ENCODE peak calls at places on chromosomes 2 and 18, in nine cellular contexts. One of them, this sample, is unnamed.

GRCh38 chr2:121205321-121205942 is 79.6 kb downstream of the TFCP2L1 start:
- DNase-seq in endodermal cell: no peak
- DNase-seq in transverse colon: no peak
- DNase-seq in choroid plexus epithelial cell: peak; percentile 16
- DNase-seq in ovary: no peak
- DNase-seq in psoas muscle: peak; percentile 77
- DNase-seq in astrocyte of the spinal cord: peak; percentile 21
- DNase-seq in GM12865: no peak
- DNase-seq in AG09309: no peak
- DNase-seq in this sample: no peak

GRCh38 chr2:63669596-63669995 is 80.8 kb downstream of the MDH1 start:
- DNase-seq in endodermal cell: no peak
- DNase-seq in transverse colon: no peak
- DNase-seq in choroid plexus epithelial cell: peak; percentile 53
- DNase-seq in ovary: no peak
- DNase-seq in psoas muscle: no peak
- DNase-seq in astrocyte of the spinal cord: no peak
- DNase-seq in GM12865: no peak
- DNase-seq in AG09309: no peak
- DNase-seq in this sample: no peak

GRCh38 chr2:45849491-45850283 is 198.2 kb downstream of the PRKCE start:
- DNase-seq in endodermal cell: no peak
- DNase-seq in transverse colon: no peak
- DNase-seq in choroid plexus epithelial cell: peak; percentile 58
- DNase-seq in ovary: no peak
- DNase-seq in psoas muscle: no peak
- DNase-seq in astrocyte of the spinal cord: peak; percentile 73
- DNase-seq in GM12865: peak; percentile 58
- DNase-seq in AG09309: peak; percentile 61
- DNase-seq in this sample: no peak

GRCh38 chr2:121999273-121999672 is 243.8 kb downstream of the TSN start:
- DNase-seq in endodermal cell: no peak
- DNase-seq in transverse colon: peak; percentile 34
- DNase-seq in choroid plexus epithelial cell: peak; percentile 73
- DNase-seq in ovary: no peak
- DNase-seq in psoas muscle: no peak
- DNase-seq in astrocyte of the spinal cord: peak; percentile 39
- DNase-seq in GM12865: no peak
- DNase-seq in AG09309: no peak
- DNase-seq in this sample: no peak

GRCh38 chr2:128685841-128686497 is 367.3 kb upstream of the HS6ST1 start:
- DNase-seq in endodermal cell: peak; percentile 17
- DNase-seq in transverse colon: no peak
- DNase-seq in choroid plexus epithelial cell: no peak
- DNase-seq in ovary: no peak
- DNase-seq in psoas muscle: no peak
- DNase-seq in astrocyte of the spinal cord: no peak
- DNase-seq in GM12865: no peak
- DNase-seq in AG09309: no peak
- DNase-seq in this sample: no peak

GRCh38 chr18:58195278-58195721 is 151.3 kb downstream of the NEDD4L start:
- DNase-seq in endodermal cell: peak; percentile 81
- DNase-seq in transverse colon: peak; percentile 64
- DNase-seq in choroid plexus epithelial cell: no peak
- DNase-seq in ovary: peak; percentile 42
- DNase-seq in psoas muscle: no peak
- DNase-seq in astrocyte of the spinal cord: no peak
- DNase-seq in GM12865: peak; percentile 5
- DNase-seq in AG09309: no peak
- DNase-seq in this sample: peak; percentile 59

GRCh38 chr2:146370821-146371220 is 1474.0 kb upstream of the ACVR2A start:
- DNase-seq in endodermal cell: no peak
- DNase-seq in transverse colon: no peak
- DNase-seq in choroid plexus epithelial cell: peak; percentile 13
- DNase-seq in ovary: no peak
- DNase-seq in psoas muscle: no peak
- DNase-seq in astrocyte of the spinal cord: peak; percentile 8
- DNase-seq in GM12865: no peak
- DNase-seq in AG09309: peak; percentile 32
- DNase-seq in this sample: no peak

GRCh38 chr2:206993964-206994363 is 54.6 kb downstream of the CPO start:
- DNase-seq in endodermal cell: no peak
- DNase-seq in transverse colon: no peak
- DNase-seq in choroid plexus epithelial cell: peak; percentile 60
- DNase-seq in ovary: no peak
- DNase-seq in psoas muscle: no peak
- DNase-seq in astrocyte of the spinal cord: no peak
- DNase-seq in GM12865: no peak
- DNase-seq in AG09309: no peak
- DNase-seq in this sample: no peak

GRCh38 chr2:3349211-3349693 is 28.4 kb downstream of the EIPR1 start:
- DNase-seq in endodermal cell: no peak
- DNase-seq in transverse colon: no peak
- DNase-seq in choroid plexus epithelial cell: peak; percentile 7
- DNase-seq in ovary: no peak
- DNase-seq in psoas muscle: no peak
- DNase-seq in astrocyte of the spinal cord: peak; percentile 9
- DNase-seq in GM12865: no peak
- DNase-seq in AG09309: no peak
- DNase-seq in this sample: peak; percentile 47

GRCh38 chr2:224876522-224876921 is 160.4 kb upstream of the CCDC195 start:
- DNase-seq in endodermal cell: no peak
- DNase-seq in transverse colon: no peak
- DNase-seq in choroid plexus epithelial cell: no peak
- DNase-seq in ovary: no peak
- DNase-seq in psoas muscle: no peak
- DNase-seq in astrocyte of the spinal cord: no peak
- DNase-seq in GM12865: no peak
- DNase-seq in AG09309: no peak
- DNase-seq in this sample: no peak

GRCh38 chr2:160305081-160305750 is 105.1 kb upstream of the ITGB6 start:
- DNase-seq in endodermal cell: no peak
- DNase-seq in transverse colon: no peak
- DNase-seq in choroid plexus epithelial cell: peak; percentile 75
- DNase-seq in ovary: no peak
- DNase-seq in psoas muscle: no peak
- DNase-seq in astrocyte of the spinal cord: peak; percentile 64
- DNase-seq in GM12865: no peak
- DNase-seq in AG09309: no peak
- DNase-seq in this sample: no peak

GRCh38 chr2:6917761-6918421 is 679 bp downstream of the RNF144A start:
- DNase-seq in endodermal cell: peak; percentile 81
- DNase-seq in transverse colon: peak; percentile 41
- DNase-seq in choroid plexus epithelial cell: no peak
- DNase-seq in ovary: peak; percentile 50
- DNase-seq in psoas muscle: peak; percentile 55
- DNase-seq in astrocyte of the spinal cord: no peak
- DNase-seq in GM12865: no peak
- DNase-seq in AG09309: no peak
- DNase-seq in this sample: no peak

GRCh38 chr2:221572821-221573429 is 821 bp upstream of the EPHA4 start:
- DNase-seq in endodermal cell: peak; percentile 87
- DNase-seq in transverse colon: peak; percentile 66
- DNase-seq in choroid plexus epithelial cell: peak; percentile 46
- DNase-seq in ovary: peak; percentile 72
- DNase-seq in psoas muscle: peak; percentile 70
- DNase-seq in astrocyte of the spinal cord: peak; percentile 61
- DNase-seq in GM12865: peak; percentile 21
- DNase-seq in AG09309: no peak
- DNase-seq in this sample: no peak

GRCh38 chr2:118536306-118536705 is 311.1 kb downstream of the EN1 start:
- DNase-seq in endodermal cell: no peak
- DNase-seq in transverse colon: no peak
- DNase-seq in choroid plexus epithelial cell: no peak
- DNase-seq in ovary: no peak
- DNase-seq in psoas muscle: no peak
- DNase-seq in astrocyte of the spinal cord: no peak
- DNase-seq in GM12865: no peak
- DNase-seq in AG09309: no peak
- DNase-seq in this sample: no peak

GRCh38 chr18:78925557-78926242 is 53.9 kb upstream of the SALL3 start:
- DNase-seq in endodermal cell: no peak
- DNase-seq in transverse colon: no peak
- DNase-seq in choroid plexus epithelial cell: no peak
- DNase-seq in ovary: no peak
- DNase-seq in psoas muscle: no peak
- DNase-seq in astrocyte of the spinal cord: no peak
- DNase-seq in GM12865: no peak
- DNase-seq in AG09309: no peak
- DNase-seq in this sample: no peak

GRCh38 chr2:204544961-204545860 is at the start of gene PARD3B:
- DNase-seq in endodermal cell: peak; percentile 86
- DNase-seq in transverse colon: peak; percentile 65
- DNase-seq in choroid plexus epithelial cell: peak; percentile 59
- DNase-seq in ovary: peak; percentile 67
- DNase-seq in psoas muscle: peak; percentile 78
- DNase-seq in astrocyte of the spinal cord: peak; percentile 66
- DNase-seq in GM12865: peak; percentile 16
- DNase-seq in AG09309: no peak
- DNase-seq in this sample: no peak

GRCh38 chr2:66240284-66240683 is 194.6 kb upstream of the MEIS1 start:
- DNase-seq in endodermal cell: no peak
- DNase-seq in transverse colon: no peak
- DNase-seq in choroid plexus epithelial cell: no peak
- DNase-seq in ovary: no peak
- DNase-seq in psoas muscle: no peak
- DNase-seq in astrocyte of the spinal cord: peak; percentile 13
- DNase-seq in GM12865: no peak
- DNase-seq in AG09309: no peak
- DNase-seq in this sample: no peak
- TF ChIP-seq CTCF in endodermal cell: no peak
- TF ChIP-seq CTCF in transverse colon: no peak
- TF ChIP-seq CTCF in choroid plexus epithelial cell: no peak
- TF ChIP-seq CTCF in ovary: no peak
- TF ChIP-seq CTCF in psoas muscle: no peak
- TF ChIP-seq CTCF in astrocyte of the spinal cord: no peak
- TF ChIP-seq CTCF in GM12865: no peak
- TF ChIP-seq CTCF in AG09309: no peak
- TF ChIP-seq CTCF in this sample: no peak

DNA sequence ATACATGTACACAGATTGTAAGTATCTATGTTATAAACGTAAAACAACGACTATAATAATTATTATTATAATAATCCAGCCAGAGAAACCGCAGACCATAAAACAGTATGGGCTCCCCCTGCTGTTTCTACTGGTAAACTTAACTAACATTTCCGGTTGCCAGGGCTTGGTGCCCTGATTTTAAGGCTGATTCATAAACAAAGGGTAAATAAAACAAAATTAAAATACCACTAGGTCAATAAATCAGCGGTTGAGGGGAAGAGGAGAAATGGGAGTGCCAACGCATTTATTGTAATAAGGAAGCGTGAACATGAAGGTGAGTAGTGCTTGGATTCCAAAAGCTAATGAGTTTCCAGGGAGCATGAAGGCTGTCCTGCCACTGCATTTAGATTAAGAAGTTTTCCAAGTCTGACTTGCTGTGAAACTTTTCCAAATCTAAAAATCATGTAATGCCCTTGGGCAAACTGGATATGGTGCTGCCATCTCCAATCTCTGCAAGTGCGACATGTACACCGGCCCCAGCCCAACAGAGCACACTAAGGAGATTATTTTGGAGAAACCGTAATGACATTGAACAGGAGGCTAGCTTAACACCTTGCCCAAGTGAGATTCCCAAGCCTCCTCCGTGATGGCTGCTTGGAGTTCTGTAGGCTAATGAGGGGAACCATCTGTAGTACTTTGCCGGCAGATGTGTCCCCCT is 50.7 kb upstream of the HNRNPA3 start:
- DNase-seq in endodermal cell: no peak
- DNase-seq in transverse colon: no peak
- DNase-seq in choroid plexus epithelial cell: peak; percentile 65
- DNase-seq in ovary: no peak
- DNase-seq in psoas muscle: no peak
- DNase-seq in astrocyte of the spinal cord: peak; percentile 36
- DNase-seq in GM12865: peak; percentile 50
- DNase-seq in AG09309: no peak
- DNase-seq in this sample: no peak
- H3K4me3 ChIP-seq in endodermal cell: no peak overlapping the region
- H3K4me3 ChIP-seq in transverse colon: no peak overlapping the region
- H3K4me3 ChIP-seq in choroid plexus epithelial cell: no peak overlapping the region
- H3K4me3 ChIP-seq in ovary: no peak overlapping the region
- H3K4me3 ChIP-seq in psoas muscle: peak overlapping the region; percentile 10
- H3K4me3 ChIP-seq in astrocyte of the spinal cord: no peak overlapping the region
- H3K4me3 ChIP-seq in GM12865: no peak overlapping the region
- H3K4me3 ChIP-seq in AG09309: no peak overlapping the region
- H3K4me3 ChIP-seq in this sample: peak overlapping the region; percentile 51

DNA sequence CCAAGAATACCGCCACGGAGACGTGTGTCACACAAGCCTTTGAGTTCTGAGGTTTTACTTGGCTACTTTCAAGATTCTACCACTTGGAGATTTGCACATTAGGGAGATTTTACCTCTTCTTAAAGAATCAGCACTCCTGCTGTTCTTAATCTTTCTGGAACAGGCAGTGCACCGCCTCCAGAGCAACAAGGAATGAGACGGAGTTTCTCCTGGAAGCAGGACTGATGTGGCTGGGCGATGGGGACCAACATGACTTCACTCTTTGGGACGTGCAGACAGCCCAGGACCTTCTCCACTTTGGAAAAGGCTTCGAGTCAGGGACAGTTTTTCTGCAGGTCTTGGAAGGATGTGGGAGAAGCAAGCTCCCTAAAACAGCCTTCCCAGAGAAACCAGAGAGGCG is 255.2 kb downstream of the HDAC4 start:
- DNase-seq in endodermal cell: no peak
- DNase-seq in transverse colon: no peak
- DNase-seq in choroid plexus epithelial cell: no peak
- DNase-seq in ovary: no peak
- DNase-seq in psoas muscle: no peak
- DNase-seq in astrocyte of the spinal cord: no peak
- DNase-seq in GM12865: no peak
- DNase-seq in AG09309: no peak
- DNase-seq in this sample: no peak
- TF ChIP-seq CTCF in endodermal cell: no peak
- TF ChIP-seq CTCF in transverse colon: no peak
- TF ChIP-seq CTCF in choroid plexus epithelial cell: no peak
- TF ChIP-seq CTCF in ovary: no peak
- TF ChIP-seq CTCF in psoas muscle: no peak
- TF ChIP-seq CTCF in astrocyte of the spinal cord: no peak
- TF ChIP-seq CTCF in GM12865: no peak
- TF ChIP-seq CTCF in AG09309: no peak
- TF ChIP-seq CTCF in this sample: no peak

DNA sequence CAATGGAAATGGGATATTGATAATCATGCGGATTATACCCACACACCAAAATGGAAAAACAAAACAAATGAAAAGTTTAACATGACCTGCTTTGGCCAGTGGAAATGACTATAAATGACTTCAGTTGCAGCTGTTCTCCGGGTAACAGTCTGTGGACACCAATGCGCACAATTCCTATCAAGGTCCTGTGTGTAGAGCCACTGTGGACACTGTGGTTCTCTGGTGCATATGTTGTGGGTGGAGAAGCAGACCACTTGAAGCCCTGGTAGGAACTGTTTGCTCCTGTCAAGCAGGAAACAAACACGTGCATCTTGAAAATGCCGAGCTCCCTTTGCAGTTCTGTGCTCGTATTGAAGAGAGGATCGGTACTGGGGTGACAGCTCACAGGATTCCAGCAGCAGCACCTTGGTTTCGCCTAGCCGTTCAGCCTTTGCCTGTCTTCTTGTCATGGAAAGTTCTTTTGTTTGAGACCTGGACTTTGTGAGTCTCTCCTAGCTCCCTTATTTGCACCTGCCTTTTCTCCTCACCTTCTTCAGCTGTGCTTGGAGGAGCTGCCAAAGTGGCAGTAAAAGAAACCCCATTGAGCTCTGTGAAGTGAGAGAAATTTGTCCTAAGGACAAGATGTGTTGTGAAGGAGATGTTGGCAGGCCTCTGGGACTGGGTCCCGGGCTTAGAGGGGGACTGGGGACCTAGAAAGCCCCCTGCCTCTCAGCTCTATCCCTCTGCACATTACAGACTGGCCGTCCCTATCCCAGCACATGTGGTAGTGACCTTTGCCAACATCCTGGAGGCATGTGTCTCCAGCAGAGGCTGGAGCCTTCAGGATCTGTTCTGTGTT is 33.0 kb downstream of the NCK2 start:
- DNase-seq in endodermal cell: no peak
- DNase-seq in transverse colon: no peak
- DNase-seq in choroid plexus epithelial cell: no peak
- DNase-seq in ovary: no peak
- DNase-seq in psoas muscle: no peak
- DNase-seq in astrocyte of the spinal cord: no peak
- DNase-seq in GM12865: no peak
- DNase-seq in AG09309: no peak
- DNase-seq in this sample: no peak
- H3K4me3 ChIP-seq in endodermal cell: no peak overlapping the region
- H3K4me3 ChIP-seq in transverse colon: no peak overlapping the region
- H3K4me3 ChIP-seq in choroid plexus epithelial cell: no peak overlapping the region
- H3K4me3 ChIP-seq in ovary: no peak overlapping the region
- H3K4me3 ChIP-seq in psoas muscle: no peak overlapping the region
- H3K4me3 ChIP-seq in astrocyte of the spinal cord: no peak overlapping the region
- H3K4me3 ChIP-seq in GM12865: no peak overlapping the region
- H3K4me3 ChIP-seq in AG09309: no peak overlapping the region
- H3K4me3 ChIP-seq in this sample: no peak overlapping the region